ENCODE peak calls at places on chromosomes 16 and 17, in five cellular contexts. One of them, this sample, is unnamed.

GRCh38 chr16:30953511-30954124 is 3.9 kb upstream of the SETD1A start:
- DNase-seq in OCI-LY7: peak
- DNase-seq in K562: peak
- DNase-seq in SK-N-SH: peak
- DNase-seq in fibroblast of lung: peak
- DNase-seq in this sample: peak

GRCh38 chr17:46851029-46851741 is at the start of gene WNT9B:
- DNase-seq in OCI-LY7: no peak
- DNase-seq in K562: peak
- DNase-seq in SK-N-SH: peak
- DNase-seq in fibroblast of lung: no peak
- DNase-seq in this sample: no peak

GRCh38 chr17:43768382-43768781 is 9.8 kb upstream of the SOST start:
- DNase-seq in OCI-LY7: peak
- DNase-seq in K562: no peak
- DNase-seq in SK-N-SH: no peak
- DNase-seq in fibroblast of lung: no peak
- DNase-seq in this sample: no peak

GRCh38 chr16:24445216-24445615 is 94.2 kb upstream of the RBBP6 start:
- DNase-seq in OCI-LY7: no peak
- DNase-seq in K562: no peak
- DNase-seq in SK-N-SH: no peak
- DNase-seq in fibroblast of lung: no peak
- DNase-seq in this sample: no peak

GRCh38 chr17:11979795-11980194 is 17.5 kb downstream of the ZNF18 start:
- DNase-seq in OCI-LY7: no peak
- DNase-seq in K562: no peak
- DNase-seq in SK-N-SH: no peak
- DNase-seq in fibroblast of lung: no peak
- DNase-seq in this sample: no peak

GRCh38 chr16:68909099-68909733 is 65.9 kb downstream of the TANGO6 start:
- DNase-seq in OCI-LY7: no peak
- DNase-seq in K562: no peak
- DNase-seq in SK-N-SH: no peak
- DNase-seq in fibroblast of lung: peak
- DNase-seq in this sample: no peak

GRCh38 chr16:89481556-89481955 is 8.8 kb downstream of the ANKRD11 start:
- DNase-seq in OCI-LY7: no peak
- DNase-seq in K562: no peak
- DNase-seq in SK-N-SH: no peak
- DNase-seq in fibroblast of lung: no peak
- DNase-seq in this sample: no peak

GRCh38 chr16:90023078-90023447 is 3.8 kb upstream of the DBNDD1 start:
- DNase-seq in OCI-LY7: no peak
- DNase-seq in K562: no peak
- DNase-seq in SK-N-SH: no peak
- DNase-seq in fibroblast of lung: no peak
- DNase-seq in this sample: no peak

GRCh38 chr16:89738538-89739317 is 17.4 kb downstream of the ZNF276 start:
- DNase-seq in OCI-LY7: no peak
- DNase-seq in K562: no peak
- DNase-seq in SK-N-SH: no peak
- DNase-seq in fibroblast of lung: no peak
- DNase-seq in this sample: no peak

GRCh38 chr17:50950002-50950877 is 84.1 kb upstream of the TOB1 start:
- DNase-seq in OCI-LY7: peak
- DNase-seq in K562: peak
- DNase-seq in SK-N-SH: peak
- DNase-seq in fibroblast of lung: peak
- DNase-seq in this sample: peak

GRCh38 chr16:3530371-3530914 is 29.6 kb downstream of the CLUAP1 start:
- DNase-seq in OCI-LY7: no peak
- DNase-seq in K562: no peak
- DNase-seq in SK-N-SH: no peak
- DNase-seq in fibroblast of lung: no peak
- DNase-seq in this sample: no peak

DNA sequence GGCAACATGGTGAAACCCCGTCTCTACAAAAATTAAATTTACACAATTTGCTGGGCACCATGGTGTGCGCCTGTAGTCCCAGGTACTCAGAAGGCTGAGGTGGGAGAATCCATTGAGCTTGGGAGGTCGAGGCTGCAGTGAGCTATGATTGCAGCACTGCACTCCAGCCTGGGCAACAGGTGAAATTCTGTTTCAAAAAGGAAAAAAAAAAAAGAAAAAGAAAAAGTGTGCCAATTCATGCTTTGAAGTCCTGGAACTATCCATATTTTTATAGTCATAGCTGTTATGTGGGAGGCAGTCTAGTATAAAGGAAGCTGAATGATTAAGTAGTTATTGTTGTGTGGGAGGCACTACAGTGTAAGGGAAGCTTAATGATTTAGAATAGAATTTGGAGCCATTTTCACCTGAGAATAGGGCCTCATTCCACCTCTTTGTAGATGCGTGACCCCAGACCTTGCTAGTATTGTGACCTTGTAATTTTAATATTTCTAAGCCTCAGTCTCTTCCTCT is 31.6 kb downstream of the IQCK start:
- DNase-seq in OCI-LY7: no peak
- DNase-seq in K562: no peak
- DNase-seq in SK-N-SH: no peak
- DNase-seq in fibroblast of lung: no peak
- DNase-seq in this sample: peak
- H2AFZ ChIP-seq in OCI-LY7: no peak
- H2AFZ ChIP-seq in K562: no peak
- H2AFZ ChIP-seq in SK-N-SH: no peak
- H2AFZ ChIP-seq in fibroblast of lung: no peak
- H2AFZ ChIP-seq in this sample: no peak

DNA sequence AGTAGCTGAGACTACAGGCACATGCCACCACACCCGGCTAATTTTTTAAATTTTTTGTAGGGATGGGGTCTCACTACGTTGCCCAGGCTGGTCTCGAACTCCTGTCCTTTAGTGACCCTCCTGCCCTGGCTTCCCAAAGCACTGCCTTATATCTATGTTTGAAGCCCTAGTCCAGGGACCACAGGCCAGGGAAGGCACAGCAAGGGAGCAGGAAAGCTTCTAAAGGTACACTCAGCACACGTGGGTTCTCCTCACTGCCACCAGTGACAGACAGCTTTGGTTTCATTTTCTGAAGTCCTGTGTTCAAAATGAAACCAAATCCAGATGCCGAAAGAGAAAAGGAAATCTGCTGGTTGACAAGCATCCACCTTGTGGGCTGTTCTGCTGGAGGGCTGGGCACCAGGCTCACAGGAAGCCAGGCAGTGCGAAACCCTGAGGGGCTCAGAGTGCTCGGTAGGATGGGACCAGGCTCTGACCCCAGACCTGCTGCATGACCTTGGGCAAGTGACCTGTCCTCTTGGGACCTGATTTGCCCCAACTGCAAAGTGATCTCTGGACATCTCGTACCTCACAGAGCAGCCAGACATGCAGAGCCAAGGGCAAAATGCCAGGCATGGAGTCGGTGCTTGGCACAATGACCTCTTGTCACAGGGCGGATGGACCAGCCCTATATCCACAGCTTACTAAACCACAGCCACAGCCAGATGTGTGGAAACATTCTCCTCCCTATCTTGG is 2.7 kb upstream of the SOCS1 start:
- DNase-seq in OCI-LY7: peak
- DNase-seq in K562: no peak
- DNase-seq in SK-N-SH: peak
- DNase-seq in fibroblast of lung: peak
- DNase-seq in this sample: no peak
- H3K27ac ChIP-seq in OCI-LY7: peak
- H3K27ac ChIP-seq in K562: no peak
- H3K27ac ChIP-seq in SK-N-SH: no peak
- H3K27ac ChIP-seq in fibroblast of lung: no peak
- H3K27ac ChIP-seq in this sample: no peak

DNA sequence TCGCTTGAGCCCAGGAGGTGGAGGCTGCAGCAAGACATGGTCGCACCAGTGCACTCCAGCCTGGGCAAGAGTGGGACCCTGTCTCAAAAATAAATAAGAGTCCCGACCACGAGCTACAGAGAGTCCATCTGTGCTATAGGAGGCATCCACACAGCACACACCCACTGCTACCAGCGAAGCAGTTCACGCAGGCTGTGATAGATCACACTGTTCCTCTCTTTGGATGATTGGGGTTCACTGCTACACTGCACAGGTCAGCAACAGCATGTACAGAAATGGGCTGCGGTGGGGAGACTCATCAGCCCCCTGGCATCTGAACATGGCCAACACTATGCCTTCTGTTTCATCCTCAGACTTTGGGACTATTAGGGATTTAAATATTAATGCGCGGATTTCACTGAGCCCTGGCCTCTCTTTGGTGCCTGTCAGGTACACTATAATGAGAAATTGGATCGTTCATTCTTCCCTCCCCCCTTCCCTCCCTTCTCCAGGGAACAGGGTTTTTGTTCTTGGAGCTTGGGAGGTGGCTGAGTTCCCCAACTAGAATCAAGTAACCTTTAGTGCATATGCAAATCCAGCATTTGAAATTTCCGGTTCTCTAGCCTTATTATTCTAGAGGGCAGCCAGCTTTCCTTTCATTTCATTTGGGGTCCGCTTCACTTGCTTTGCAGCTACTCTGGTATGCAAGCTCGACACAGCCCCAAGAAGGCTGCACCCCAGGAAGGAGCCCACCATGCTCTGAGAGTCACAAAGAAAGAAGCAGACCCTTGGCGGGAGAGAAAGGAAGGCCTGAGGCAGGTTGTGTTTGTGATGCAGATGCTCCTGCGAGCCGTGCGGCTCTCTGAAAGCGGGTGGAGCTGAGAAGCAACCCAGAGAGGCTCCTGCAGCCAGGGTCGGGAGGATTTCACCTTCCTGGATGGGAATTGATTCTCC is 34.1 kb downstream of the PMM2 start:
- DNase-seq in OCI-LY7: no peak
- DNase-seq in K562: no peak
- DNase-seq in SK-N-SH: no peak
- DNase-seq in fibroblast of lung: no peak
- DNase-seq in this sample: no peak
- H2AFZ ChIP-seq in OCI-LY7: no peak
- H2AFZ ChIP-seq in K562: no peak
- H2AFZ ChIP-seq in SK-N-SH: no peak
- H2AFZ ChIP-seq in fibroblast of lung: no peak
- H2AFZ ChIP-seq in this sample: no peak

DNA sequence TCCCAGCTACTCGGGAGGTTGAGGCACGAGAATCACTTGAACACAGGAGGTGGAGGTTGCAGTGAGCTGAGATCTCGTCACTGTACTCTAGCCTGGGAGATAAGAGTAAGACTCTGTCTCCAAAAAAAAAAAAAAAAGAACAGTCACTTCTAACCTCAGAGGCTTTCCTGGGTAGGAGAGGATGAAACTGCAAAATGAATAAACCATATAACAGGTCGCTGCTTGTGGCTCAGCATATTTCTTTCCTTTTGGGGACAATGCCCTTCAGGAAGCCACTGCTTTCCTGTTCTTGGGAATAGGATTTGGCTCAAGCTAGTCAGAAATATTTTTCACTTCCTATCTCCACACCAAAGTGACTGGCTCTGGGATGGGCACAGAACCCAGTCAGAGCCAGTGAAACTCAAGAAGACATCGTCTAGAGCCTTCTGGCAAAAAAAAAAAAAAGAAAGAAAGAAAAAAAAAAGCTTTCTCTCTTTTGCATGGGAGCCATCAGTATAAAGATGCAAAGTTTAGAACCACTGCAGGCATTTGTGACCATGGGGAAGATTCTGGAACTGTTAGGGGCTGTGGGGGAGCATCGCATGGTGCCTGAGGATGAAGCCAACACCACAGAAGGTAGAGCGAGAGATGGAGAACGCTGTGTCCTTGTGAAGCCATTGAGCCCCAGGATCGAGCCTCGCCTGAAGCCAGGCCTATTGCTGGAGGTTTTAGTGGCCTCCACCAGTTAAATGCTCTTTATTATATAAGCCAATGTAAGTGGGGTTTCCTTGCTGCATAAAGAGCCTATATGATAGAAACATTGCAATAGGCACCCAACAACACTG is 71.8 kb upstream of the MRTFB start:
- DNase-seq in OCI-LY7: peak
- DNase-seq in K562: peak
- DNase-seq in SK-N-SH: no peak
- DNase-seq in fibroblast of lung: no peak
- DNase-seq in this sample: peak
- H3K27ac ChIP-seq in OCI-LY7: no peak
- H3K27ac ChIP-seq in K562: peak
- H3K27ac ChIP-seq in SK-N-SH: no peak
- H3K27ac ChIP-seq in fibroblast of lung: no peak
- H3K27ac ChIP-seq in this sample: no peak

DNA sequence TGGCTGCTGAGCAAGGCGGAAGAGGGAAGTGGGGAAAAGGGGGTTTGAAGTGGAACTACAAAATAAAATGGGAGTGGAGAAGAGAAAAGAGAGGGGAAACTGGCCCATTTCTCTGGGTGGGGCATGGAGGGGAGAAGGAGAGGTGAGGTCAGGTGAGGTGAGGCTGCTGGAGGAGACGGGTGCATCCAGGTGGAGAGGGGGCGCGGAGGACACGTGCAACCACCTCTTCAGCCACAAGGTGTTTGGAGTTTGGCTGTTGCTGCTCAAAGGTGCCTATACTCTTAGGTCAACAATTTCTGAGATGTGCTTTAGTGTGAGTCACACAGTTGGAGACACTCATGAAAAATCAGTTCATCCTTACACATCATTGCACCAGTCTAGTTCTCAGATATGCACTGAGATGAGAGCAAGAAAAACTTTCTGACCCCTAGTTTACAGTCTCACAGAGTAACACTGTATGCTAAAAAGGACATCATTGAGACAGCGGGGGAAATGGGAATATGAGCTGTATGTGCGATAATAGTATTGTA is 4.8 kb downstream of the SLC6A4 start:
- DNase-seq in OCI-LY7: no peak
- DNase-seq in K562: no peak
- DNase-seq in SK-N-SH: no peak
- DNase-seq in fibroblast of lung: no peak
- DNase-seq in this sample: no peak
- H2AFZ ChIP-seq in OCI-LY7: no peak
- H2AFZ ChIP-seq in K562: no peak
- H2AFZ ChIP-seq in SK-N-SH: no peak
- H2AFZ ChIP-seq in fibroblast of lung: no peak
- H2AFZ ChIP-seq in this sample: no peak

GRCh38 chr17:77207689-77208216 is 67.0 kb downstream of the SEC14L1 start:
- DNase-seq in OCI-LY7: no peak
- DNase-seq in K562: no peak
- DNase-seq in SK-N-SH: no peak
- DNase-seq in fibroblast of lung: no peak
- DNase-seq in this sample: no peak
- H3K27ac ChIP-seq in OCI-LY7: no peak
- H3K27ac ChIP-seq in K562: no peak
- H3K27ac ChIP-seq in SK-N-SH: no peak
- H3K27ac ChIP-seq in fibroblast of lung: no peak
- H3K27ac ChIP-seq in this sample: peak

This sample was measured in endothelial cell of umbilical vein.